ENCODE peak calls at places on chromosomes 16 and 17, in ten cellular contexts. O is IMR-90; D is neural crest cell; V is DND-41; P is bronchial epithelial cell; B is osteocyte; H is transverse colon; M is GM06990; E is CD8-positive, alpha-beta T cell; A is BJ. S is an unnamed sample.

GRCh38 chr17:64262422-64263260 is at the start of gene TEX2:
- DNase-seq in H (peak), O (no peak), A (no peak), P (no peak), E (peak), D (peak), M (peak), B (no peak), V (peak), S (peak)

GRCh38 chr17:8332688-8333087 is 7.0 kb upstream of the ODF4 start:
- DNase-seq in H (no peak), E (no peak), M (no peak), D (peak), A (no peak), O (no peak), P (no peak), V (no peak), B (no peak), S (no peak)

GRCh38 chr17:19328441-19329061 is 34.0 kb downstream of the B9D1 start:
- DNase-seq in M (no peak), H (no peak), V (no peak), A (no peak), B (no peak), E (no peak), P (no peak), D (no peak), O (no peak), S (no peak)

GRCh38 chr17:19376799-19377198 is 1.5 kb upstream of the MAPK7 start:
- DNase-seq in H (no peak), P (peak), B (no peak), A (no peak), O (no peak), E (no peak), V (no peak), M (no peak), D (no peak), S (no peak)

GRCh38 chr16:66580605-66581209 is 1.4 kb downstream of the CMTM2 start:
- DNase-seq in A (no peak), M (no peak), O (peak), E (no peak), B (no peak), D (no peak), P (peak), V (no peak), H (no peak), S (no peak)

GRCh38 chr17:20896153-20896649 is 146.6 kb downstream of the USP22 start:
- DNase-seq in D (no peak), P (no peak), M (no peak), B (no peak), H (peak), O (peak), V (no peak), E (no peak), A (no peak), S (no peak)

GRCh38 chr17:66281671-66282369 is 20.6 kb upstream of the PRKCA start:
- DNase-seq in A (no peak), B (no peak), D (no peak), V (no peak), M (no peak), E (no peak), H (no peak), P (no peak), O (no peak), S (no peak)

GRCh38 chr16:57149391-57149790 is 36.4 kb downstream of the PSME3IP1 start:
- DNase-seq in D (no peak), A (no peak), B (no peak), P (no peak), O (no peak), E (no peak), H (no peak), V (no peak), M (no peak), S (no peak)

GRCh38 chr16:64950731-64951130 is 171.1 kb downstream of the CDH11 start:
- DNase-seq in E (no peak), A (no peak), M (peak), P (no peak), D (no peak), O (no peak), B (peak), H (no peak), V (no peak), S (no peak)

GRCh38 chr16:64951681-64952080 is 170.2 kb downstream of the CDH11 start:
- DNase-seq in E (no peak), D (no peak), B (no peak), O (peak), H (no peak), V (no peak), A (no peak), M (no peak), P (no peak), S (no peak)

GRCh38 chr16:64951193-64951592 is 170.7 kb downstream of the CDH11 start:
- DNase-seq in H (no peak), A (no peak), M (no peak), V (no peak), D (no peak), B (no peak), P (no peak), E (no peak), O (no peak), S (no peak)

GRCh38 chr16:64952177-64952576 is 169.7 kb downstream of the CDH11 start:
- DNase-seq in B (no peak), O (peak), V (no peak), D (no peak), E (no peak), H (no peak), P (peak), M (no peak), A (peak), S (no peak)

DNA sequence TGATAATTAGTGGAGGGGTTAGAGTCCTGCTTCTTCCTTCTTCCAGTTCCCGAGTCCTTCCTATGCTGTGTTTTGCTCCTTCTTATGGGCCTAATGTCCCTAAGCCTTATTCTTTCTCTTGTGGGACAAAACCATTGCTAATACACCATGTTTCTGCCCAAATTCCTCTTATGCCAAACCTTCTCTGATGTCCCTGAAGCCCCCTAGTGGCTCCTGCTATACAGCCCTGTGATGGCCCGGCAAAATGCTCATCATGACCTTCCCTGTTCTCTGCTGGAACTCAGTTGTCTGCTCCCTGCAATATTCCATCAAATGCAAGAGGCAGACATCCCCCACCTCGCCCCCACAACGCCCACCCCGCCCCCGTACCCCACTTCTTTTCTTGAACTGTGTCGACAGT is 171.6 kb downstream of the CDH11 start:
- DNase-seq in B (no peak), O (no peak), P (no peak), A (no peak), D (no peak), E (no peak), H (no peak), V (no peak), M (no peak), S (no peak)
- TF ChIP-seq CTCF in B (peak), O (peak), P (no peak), A (peak), D (no peak), E (no peak), H (no peak), V (no peak), M (no peak), S (no peak)

GRCh38 chr17:82924812-82925211 is 85.0 kb upstream of the ZNF750 start:
- DNase-seq in E (no peak), V (no peak), O (no peak), D (no peak), B (no peak), M (no peak), H (no peak), A (no peak), P (peak), S (no peak)
- TF ChIP-seq CTCF in E (no peak), V (peak), O (no peak), D (no peak), B (no peak), M (no peak), H (no peak), A (no peak), P (no peak), S (no peak)

DNA sequence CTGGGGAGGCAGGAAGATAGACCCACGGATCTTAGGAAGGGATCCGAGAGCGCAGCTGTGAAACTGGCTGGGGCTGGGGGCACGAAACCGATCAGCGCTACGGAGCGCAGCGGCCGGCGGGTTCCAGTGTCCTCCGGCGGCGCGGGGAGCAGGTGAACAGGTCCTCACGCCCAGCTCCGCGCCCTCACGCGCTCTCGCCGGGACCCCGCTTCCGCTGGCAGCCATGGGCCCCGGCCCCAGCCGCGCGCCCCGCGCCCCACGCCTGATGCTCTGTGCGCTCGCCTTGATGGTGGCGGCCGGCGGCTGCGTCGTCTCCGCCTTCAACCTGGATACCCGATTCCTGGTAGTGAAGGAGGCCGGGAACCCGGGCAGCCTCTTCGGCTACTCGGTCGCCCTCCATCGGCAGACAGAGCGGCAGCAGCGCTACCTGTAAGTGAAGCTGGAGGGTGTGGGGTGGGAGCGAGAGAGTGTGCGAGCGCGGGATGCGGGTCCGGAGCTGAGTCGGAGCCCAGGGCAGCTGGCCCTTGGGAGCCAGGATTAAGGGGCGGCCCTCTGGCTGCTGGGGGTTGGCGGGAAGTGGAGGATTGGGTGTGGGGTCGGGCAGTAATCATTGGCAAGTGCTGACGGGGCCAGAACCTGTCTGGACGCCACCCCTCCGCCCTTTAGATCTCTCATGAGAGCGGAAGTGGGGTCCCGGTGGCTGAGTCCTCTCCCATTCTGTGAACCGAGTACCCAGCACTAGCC is 479 bp downstream of the ITGA3 start:
- DNase-seq in A (no peak), H (peak), P (no peak), V (peak), O (peak), B (no peak), D (peak), E (peak), M (peak), S (peak)
- TF ChIP-seq CTCF in A (peak), H (peak), P (peak), V (peak), O (peak), B (peak), D (peak), E (peak), M (peak), S (peak)

GRCh38 chr17:43845772-43846171 is 1.2 kb upstream of the CD300LG start:
- DNase-seq in B (no peak), O (no peak), H (no peak), A (no peak), V (no peak), D (no peak), E (no peak), M (no peak), P (no peak), S (no peak)

GRCh38 chr17:43844241-43844640 is 2.7 kb upstream of the CD300LG start:
- DNase-seq in O (no peak), H (no peak), M (no peak), V (no peak), D (no peak), A (no peak), P (no peak), B (no peak), E (no peak), S (no peak)

GRCh38 chr17:43842975-43843325 is 4.0 kb upstream of the CD300LG start:
- DNase-seq in O (no peak), B (no peak), P (no peak), E (no peak), A (no peak), M (no peak), D (no peak), V (no peak), H (no peak), S (no peak)

GRCh38 chr17:43839670-43840101 is 6.7 kb upstream of the MPP3 start:
- DNase-seq in D (no peak), H (peak), P (peak), A (no peak), E (no peak), M (no peak), V (no peak), B (no peak), O (no peak), S (no peak)

DNA sequence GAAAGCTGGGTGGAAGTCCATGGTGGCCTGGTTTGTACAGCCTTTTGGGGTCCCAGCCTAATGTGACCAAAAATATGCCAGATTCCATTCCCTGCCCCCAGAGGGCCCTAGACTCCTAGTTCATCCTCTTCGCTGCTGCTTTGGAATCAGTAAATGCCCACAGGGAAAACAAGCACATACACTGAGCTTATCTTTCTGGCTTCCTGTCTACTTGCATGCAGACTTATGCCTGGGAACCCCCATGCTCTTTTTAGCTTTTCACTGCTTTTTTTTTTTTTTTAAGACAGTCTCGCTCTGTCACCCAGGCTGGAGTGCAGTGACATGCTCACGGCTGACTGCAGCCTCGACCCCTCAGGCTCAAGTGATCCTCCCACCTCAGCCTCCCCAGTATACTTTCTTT is 6.2 kb upstream of the CD300LG start:
- DNase-seq in D (no peak), P (no peak), E (no peak), H (no peak), V (no peak), B (no peak), O (peak), A (no peak), M (no peak), S (no peak)
- TF ChIP-seq CTCF in D (peak), P (peak), E (no peak), H (no peak), V (peak), B (peak), O (peak), A (no peak), M (no peak), S (no peak)

DNA sequence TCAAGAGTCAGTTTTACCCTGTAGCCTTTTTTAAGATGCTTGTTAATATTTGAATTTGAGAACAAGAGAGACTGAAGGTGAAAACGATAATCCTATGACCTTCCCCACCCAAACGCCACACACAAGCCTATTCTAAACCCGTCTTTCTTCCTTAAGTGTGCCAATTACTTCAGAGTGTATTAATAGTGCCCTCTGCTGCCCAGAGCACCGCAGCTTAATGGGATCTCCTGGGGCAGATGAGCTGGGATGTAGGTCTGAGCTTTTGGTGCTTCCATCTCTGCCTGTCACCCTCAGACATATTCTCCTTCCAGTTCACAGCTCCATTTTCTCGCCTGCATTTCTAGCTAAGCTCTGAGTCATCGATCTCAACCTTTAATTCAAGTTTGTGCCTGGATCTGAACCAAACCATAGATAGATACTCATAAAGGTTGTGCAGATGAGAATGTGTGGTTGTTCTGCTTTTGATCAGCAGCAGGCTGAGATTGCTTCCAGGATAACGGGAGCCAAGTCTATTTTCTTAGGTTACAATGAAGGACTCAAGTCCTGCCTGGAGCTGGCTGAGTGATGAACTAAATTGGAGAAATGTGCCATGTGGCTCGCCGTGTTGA is 46.4 kb upstream of the CDH13 start:
- DNase-seq in D (no peak), P (peak), E (no peak), M (no peak), H (no peak), B (no peak), A (no peak), O (no peak), V (no peak), S (no peak)
- TF ChIP-seq CTCF in D (peak), P (peak), E (no peak), M (peak), H (peak), B (no peak), A (peak), O (peak), V (peak), S (no peak)

GRCh38 chr17:77212833-77213777 is 72.3 kb downstream of the SEC14L1 start:
- DNase-seq in B (no peak), O (no peak), V (no peak), P (no peak), E (no peak), M (no peak), D (no peak), A (no peak), H (no peak), S (no peak)

GRCh38 chr17:77215281-77215680 is 74.5 kb downstream of the SEC14L1 start:
- DNase-seq in E (no peak), M (no peak), D (no peak), B (no peak), A (no peak), V (no peak), H (no peak), P (no peak), O (no peak), S (no peak)

GRCh38 chr17:77214328-77214727 is 73.6 kb downstream of the SEC14L1 start:
- DNase-seq in P (no peak), D (no peak), M (no peak), H (no peak), V (no peak), B (no peak), A (no peak), O (no peak), E (no peak), S (no peak)

GRCh38 chr17:77213778-77214132 is 73.0 kb downstream of the SEC14L1 start:
- DNase-seq in O (no peak), E (no peak), V (no peak), B (no peak), A (no peak), M (no peak), H (no peak), P (no peak), D (no peak), S (no peak)

DNA sequence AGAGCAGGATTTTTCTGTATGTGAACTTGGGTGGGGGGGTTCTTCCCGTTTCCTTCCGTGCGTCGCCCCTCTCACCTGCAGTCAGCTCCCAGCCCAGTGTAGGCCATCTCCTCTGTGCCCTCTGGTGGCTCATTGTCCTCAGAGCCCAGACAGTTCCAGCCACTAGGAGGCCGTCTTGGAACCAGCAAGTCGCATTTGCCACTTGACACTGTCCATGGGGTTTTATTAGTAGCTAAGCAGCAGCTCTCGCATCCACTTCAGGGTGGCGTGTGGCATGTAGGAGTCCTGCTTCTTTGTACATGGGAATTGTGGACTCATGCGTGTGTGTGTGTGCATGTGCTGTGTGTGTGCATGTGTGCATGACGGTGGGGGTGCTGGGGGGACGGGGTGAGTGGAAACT is 74.0 kb downstream of the SEC14L1 start:
- DNase-seq in O (peak), D (peak), E (no peak), B (no peak), M (no peak), V (peak), P (peak), A (no peak), H (peak), S (no peak)
- TF ChIP-seq CTCF in O (peak), D (peak), E (no peak), B (peak), M (peak), V (peak), P (peak), A (peak), H (peak), S (peak)

GRCh38 chr16:27780468-27781194 is 230.7 kb downstream of the KATNIP start:
- DNase-seq in B (no peak), E (no peak), A (no peak), O (no peak), M (no peak), H (no peak), P (no peak), D (no peak), V (no peak), S (no peak)

GRCh38 chr16:27778926-27779570 is 229.1 kb downstream of the KATNIP start:
- DNase-seq in E (no peak), D (no peak), B (no peak), A (no peak), P (no peak), O (no peak), M (no peak), H (no peak), V (no peak), S (no peak)

GRCh38 chr16:27781195-27781524 is 231.2 kb downstream of the KATNIP start:
- DNase-seq in P (no peak), O (no peak), H (no peak), E (no peak), B (no peak), V (no peak), A (no peak), M (no peak), D (no peak), S (no peak)

GRCh38 chr16:27778171-27778925 is 228.4 kb downstream of the KATNIP start:
- DNase-seq in V (no peak), E (no peak), B (no peak), D (no peak), M (no peak), O (no peak), A (no peak), H (no peak), P (no peak), S (no peak)

DNA sequence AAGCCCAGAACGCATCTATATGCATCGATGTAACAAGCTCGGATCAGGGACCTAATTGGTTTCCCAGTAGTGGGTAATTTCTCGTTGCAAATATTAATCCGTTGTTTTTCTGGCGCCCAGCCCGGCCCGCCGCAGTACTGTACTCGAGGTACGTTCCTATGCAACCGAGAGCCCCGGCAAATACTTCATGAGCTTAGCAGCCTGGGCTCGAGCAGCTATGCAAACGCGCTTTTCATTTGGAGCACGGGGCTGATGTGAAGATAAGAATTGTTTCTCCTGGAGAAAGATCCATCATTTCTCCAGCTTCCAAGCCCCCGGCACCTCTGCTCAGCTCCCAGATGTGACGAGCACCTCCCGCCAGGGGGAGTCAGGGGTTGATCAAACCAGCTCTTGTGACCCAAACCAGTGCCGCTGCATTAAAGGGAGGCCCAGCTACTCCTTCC is 229.8 kb downstream of the KATNIP start:
- DNase-seq in M (no peak), O (peak), H (no peak), P (peak), D (peak), V (no peak), E (no peak), A (no peak), B (no peak), S (no peak)
- TF ChIP-seq CTCF in M (no peak), O (peak), H (no peak), P (peak), D (peak), V (no peak), E (no peak), A (peak), B (peak), S (no peak)

S was measured in GM20000.